ENCODE peak calls at places on chromosomes 6 and 20, in four cellular contexts. One of them, this sample, is unnamed. For H3K36me3, the result is how much of the 10 kb centered on the place peaks cover.

GRCh38 chr6:111803804-111804203 is 69.4 kb downstream of the FYN start:
- DNase-seq in H1: no peak
- DNase-seq in trophoblast cell: no peak
- DNase-seq in neuronal stem cell: no peak
- DNase-seq in this sample: peak

GRCh38 chr20:33685328-33686007 is 717 bp downstream of the E2F1 start:
- DNase-seq in trophoblast cell: no peak
- DNase-seq in neuronal stem cell: no peak
- DNase-seq in H1: peak
- DNase-seq in this sample: peak

GRCh38 chr6:158773581-158774449 is 45.4 kb downstream of the EZR start:
- DNase-seq in neuronal stem cell: no peak
- DNase-seq in trophoblast cell: no peak
- DNase-seq in H1: no peak
- DNase-seq in this sample: no peak

GRCh38 chr20:56391037-56391436 is 978 bp downstream of the AURKA start:
- DNase-seq in trophoblast cell: no peak
- DNase-seq in neuronal stem cell: no peak
- DNase-seq in H1: no peak
- DNase-seq in this sample: no peak

GRCh38 chr6:132798820-132799538 is 542 bp upstream of the SLC18B1 start:
- DNase-seq in neuronal stem cell: peak
- DNase-seq in H1: peak
- DNase-seq in trophoblast cell: peak
- DNase-seq in this sample: peak

GRCh38 chr6:12467706-12468670 is 177.8 kb downstream of the EDN1 start:
- DNase-seq in H1: no peak
- DNase-seq in neuronal stem cell: no peak
- DNase-seq in trophoblast cell: peak
- DNase-seq in this sample: no peak

GRCh38 chr20:16974855-16975162 is 226.7 kb downstream of the OTOR start:
- DNase-seq in H1: no peak
- DNase-seq in trophoblast cell: no peak
- DNase-seq in neuronal stem cell: no peak
- DNase-seq in this sample: no peak

GRCh38 chr20:90651-91050 is 3.2 kb downstream of the DEFB125 start:
- DNase-seq in neuronal stem cell: no peak
- DNase-seq in trophoblast cell: no peak
- DNase-seq in H1: no peak
- DNase-seq in this sample: no peak

GRCh38 chr6:23394699-23395098 is 731.3 kb upstream of the NRSN1 start:
- DNase-seq in H1: no peak
- DNase-seq in trophoblast cell: no peak
- DNase-seq in neuronal stem cell: no peak
- DNase-seq in this sample: no peak

GRCh38 chr6:105391705-105392104 is 11.2 kb downstream of the PREP start:
- DNase-seq in trophoblast cell: no peak
- DNase-seq in neuronal stem cell: no peak
- DNase-seq in H1: no peak
- DNase-seq in this sample: no peak

GRCh38 chr6:27986928-27987725 is 30.1 kb downstream of the OR2B6 start:
- DNase-seq in trophoblast cell: peak
- DNase-seq in H1: no peak
- DNase-seq in neuronal stem cell: no peak
- DNase-seq in this sample: no peak

GRCh38 chr6:125367036-125367782 is 65.4 kb upstream of the HDDC2 start:
- DNase-seq in H1: no peak
- DNase-seq in trophoblast cell: no peak
- DNase-seq in neuronal stem cell: no peak
- DNase-seq in this sample: no peak

GRCh38 chr20:13256606-13257005 is 35.5 kb downstream of the ISM1 start:
- DNase-seq in neuronal stem cell: no peak
- DNase-seq in H1: no peak
- DNase-seq in trophoblast cell: no peak
- DNase-seq in this sample: no peak

GRCh38 chr6:158417760-158418098 is 105.5 kb downstream of the TULP4 start:
- DNase-seq in trophoblast cell: no peak
- DNase-seq in H1: no peak
- DNase-seq in neuronal stem cell: no peak
- DNase-seq in this sample: peak

GRCh38 chr6:146985966-146986365 is 218.3 kb upstream of the STXBP5 start:
- DNase-seq in H1: no peak
- DNase-seq in neuronal stem cell: no peak
- DNase-seq in trophoblast cell: no peak
- DNase-seq in this sample: no peak

GRCh38 chr6:150156460-150156859 is 13.6 kb downstream of the PPP1R14C start:
- DNase-seq in H1: no peak
- DNase-seq in neuronal stem cell: no peak
- DNase-seq in trophoblast cell: no peak
- DNase-seq in this sample: no peak

GRCh38 chr6:113644861-113645575 is 212.1 kb upstream of the MARCKS start:
- DNase-seq in trophoblast cell: peak
- DNase-seq in neuronal stem cell: no peak
- DNase-seq in H1: no peak
- DNase-seq in this sample: peak

GRCh38 chr6:56193846-56194245 is 53.5 kb downstream of the COL21A1 start:
- DNase-seq in neuronal stem cell: no peak
- DNase-seq in trophoblast cell: peak
- DNase-seq in H1: no peak
- DNase-seq in this sample: peak

GRCh38 chr6:14734416-14735340 is 511.2 kb upstream of the JARID2 start:
- DNase-seq in trophoblast cell: peak
- DNase-seq in H1: no peak
- DNase-seq in neuronal stem cell: no peak
- DNase-seq in this sample: peak

GRCh38 chr6:125310994-125311649 is 9.4 kb upstream of the HDDC2 start:
- DNase-seq in trophoblast cell: peak
- DNase-seq in neuronal stem cell: peak
- DNase-seq in H1: no peak
- DNase-seq in this sample: peak

GRCh38 chr6:105522626-105523322 is 119.9 kb upstream of the PREP start:
- DNase-seq in H1: no peak
- DNase-seq in trophoblast cell: no peak
- DNase-seq in neuronal stem cell: no peak
- DNase-seq in this sample: peak

GRCh38 chr6:11276911-11277274 is 44.4 kb upstream of the NEDD9 start:
- DNase-seq in H1: no peak
- DNase-seq in neuronal stem cell: no peak
- DNase-seq in trophoblast cell: no peak
- DNase-seq in this sample: peak

GRCh38 chr6:145241039-145241438 is 494.3 kb downstream of the EPM2A start:
- DNase-seq in H1: no peak
- DNase-seq in trophoblast cell: no peak
- DNase-seq in neuronal stem cell: no peak
- DNase-seq in this sample: peak

GRCh38 chr6:34241351-34242215 is 4.9 kb downstream of the HMGA1 start:
- DNase-seq in neuronal stem cell: no peak
- DNase-seq in trophoblast cell: no peak
- DNase-seq in H1: no peak
- DNase-seq in this sample: no peak

GRCh38 chr6:136173519-136174507 is 76.3 kb downstream of the MTFR2 start:
- DNase-seq in trophoblast cell: peak
- DNase-seq in neuronal stem cell: no peak
- DNase-seq in H1: no peak
- DNase-seq in this sample: peak

GRCh38 chr20:3931664-3932063 is 42.5 kb downstream of the PANK2 start:
- DNase-seq in H1: no peak
- DNase-seq in neuronal stem cell: no peak
- DNase-seq in trophoblast cell: no peak
- DNase-seq in this sample: no peak

GRCh38 chr6:15391500-15391899 is 145.6 kb downstream of the JARID2 start:
- DNase-seq in trophoblast cell: no peak
- DNase-seq in neuronal stem cell: no peak
- DNase-seq in H1: no peak
- DNase-seq in this sample: no peak

GRCh38 chr6:131729550-131729949 is 18.7 kb upstream of the CTAGE9 start:
- DNase-seq in trophoblast cell: no peak
- DNase-seq in neuronal stem cell: no peak
- DNase-seq in H1: no peak
- DNase-seq in this sample: no peak

GRCh38 chr20:62805711-62806382 is 1.2 kb downstream of the OGFR start:
- DNase-seq in H1: no peak
- DNase-seq in trophoblast cell: no peak
- DNase-seq in neuronal stem cell: peak
- DNase-seq in this sample: peak

GRCh38 chr20:62805365-62805710 is 703 bp downstream of the OGFR start:
- DNase-seq in neuronal stem cell: no peak
- DNase-seq in H1: peak
- DNase-seq in trophoblast cell: peak
- DNase-seq in this sample: peak

GRCh38 chr20:62806383-62807050 is 1.9 kb downstream of the OGFR start:
- DNase-seq in trophoblast cell: no peak
- DNase-seq in neuronal stem cell: no peak
- DNase-seq in H1: no peak
- DNase-seq in this sample: no peak

GRCh38 chr20:62804021-62804631 is 509 bp upstream of the OGFR start:
- DNase-seq in trophoblast cell: no peak
- DNase-seq in neuronal stem cell: no peak
- DNase-seq in H1: no peak
- DNase-seq in this sample: no peak

GRCh38 chr20:62804632-62805364 is at the start of gene OGFR:
- DNase-seq in trophoblast cell: peak
- DNase-seq in H1: peak
- DNase-seq in neuronal stem cell: no peak
- DNase-seq in this sample: peak
- H3K36me3 ChIP-seq in trophoblast cell: under half
- H3K36me3 ChIP-seq in H1: under half
- H3K36me3 ChIP-seq in neuronal stem cell: under half
- H3K36me3 ChIP-seq in this sample: under half

DNA sequence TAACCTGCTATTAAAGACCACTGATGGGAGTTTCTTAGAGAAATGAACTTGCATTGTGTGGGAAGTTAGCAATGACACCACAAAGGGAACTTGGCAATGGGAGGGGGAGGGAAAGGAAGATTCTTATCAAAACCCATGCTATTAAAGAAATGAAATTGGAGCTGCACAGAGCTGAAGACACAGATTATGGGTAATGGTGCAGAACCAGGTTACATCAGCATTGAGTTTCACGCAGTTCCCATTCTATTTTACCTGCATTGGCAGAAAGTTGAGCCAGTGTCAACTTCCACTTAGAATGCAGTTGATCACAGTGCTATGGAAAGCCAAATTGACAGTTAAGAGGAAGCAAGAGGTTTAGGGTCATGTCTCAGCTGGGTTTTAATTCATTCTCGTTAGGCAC is 1091.8 kb upstream of the MAP3K7 start:
- DNase-seq in trophoblast cell: no peak
- DNase-seq in neuronal stem cell: no peak
- DNase-seq in H1: no peak
- DNase-seq in this sample: no peak
- H2BK12ac ChIP-seq in trophoblast cell: no peak
- H2BK12ac ChIP-seq in neuronal stem cell: no peak
- H2BK12ac ChIP-seq in H1: no peak
- H2BK12ac ChIP-seq in this sample: no peak

DNA sequence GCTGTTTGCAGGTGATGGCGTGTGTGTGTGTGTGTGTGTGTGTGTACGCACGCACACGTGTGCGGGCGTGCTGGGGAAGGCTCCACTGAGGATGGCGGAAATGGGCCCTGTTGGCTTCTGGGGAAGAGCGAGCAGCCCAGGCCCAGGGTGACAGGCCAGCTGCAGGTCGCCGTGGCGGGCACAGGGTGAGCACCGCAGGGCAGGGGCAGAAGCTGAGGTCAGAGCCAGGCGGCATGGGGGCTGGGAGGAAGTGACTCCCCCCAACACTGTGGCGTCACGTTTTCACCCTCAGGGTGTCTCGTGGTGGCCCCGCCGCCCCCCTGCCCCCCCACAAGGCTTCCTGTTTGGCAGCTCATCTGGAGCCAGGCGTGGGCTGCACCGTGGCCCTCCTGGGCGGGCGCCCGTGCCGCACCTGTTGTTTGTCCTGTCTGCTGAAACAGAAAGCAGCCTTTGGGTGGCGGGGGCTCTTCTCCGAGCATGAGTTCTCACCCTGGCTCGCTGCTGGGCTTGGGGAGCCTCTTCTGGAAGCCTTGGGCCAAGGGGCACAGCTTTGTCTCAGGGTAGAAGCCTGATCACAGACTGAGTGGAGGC is 7.1 kb downstream of the RBM38 start:
- DNase-seq in trophoblast cell: no peak
- DNase-seq in neuronal stem cell: no peak
- DNase-seq in H1: no peak
- DNase-seq in this sample: no peak
- H3K36me3 ChIP-seq in trophoblast cell: half or more
- H3K36me3 ChIP-seq in neuronal stem cell: half or more
- H3K36me3 ChIP-seq in H1: under half
- H3K36me3 ChIP-seq in this sample: half or more

GRCh38 chr20:19785173-19785799 is 27.2 kb downstream of the RIN2 start:
- DNase-seq in H1: no peak
- DNase-seq in trophoblast cell: peak
- DNase-seq in neuronal stem cell: no peak
- DNase-seq in this sample: peak

GRCh38 chr20:19786311-19786710 is 28.3 kb downstream of the RIN2 start:
- DNase-seq in neuronal stem cell: no peak
- DNase-seq in trophoblast cell: peak
- DNase-seq in H1: no peak
- DNase-seq in this sample: peak

GRCh38 chr20:19784511-19785172 is 26.6 kb downstream of the RIN2 start:
- DNase-seq in neuronal stem cell: peak
- DNase-seq in trophoblast cell: peak
- DNase-seq in H1: peak
- DNase-seq in this sample: peak

GRCh38 chr20:19787366-19787765 is 29.3 kb downstream of the RIN2 start:
- DNase-seq in trophoblast cell: no peak
- DNase-seq in H1: no peak
- DNase-seq in neuronal stem cell: no peak
- DNase-seq in this sample: no peak

GRCh38 chr20:19785886-19786285 is 27.8 kb downstream of the RIN2 start:
- DNase-seq in trophoblast cell: no peak
- DNase-seq in neuronal stem cell: no peak
- DNase-seq in H1: no peak
- DNase-seq in this sample: peak
- H2BK12ac ChIP-seq in trophoblast cell: peak
- H2BK12ac ChIP-seq in neuronal stem cell: no peak
- H2BK12ac ChIP-seq in H1: no peak
- H2BK12ac ChIP-seq in this sample: peak

GRCh38 chr6:155261146-155261900 is 2.5 kb upstream of the CLDN20 start:
- DNase-seq in neuronal stem cell: peak
- DNase-seq in trophoblast cell: no peak
- DNase-seq in H1: no peak
- DNase-seq in this sample: no peak
- H3K36me3 ChIP-seq in neuronal stem cell: half or more
- H3K36me3 ChIP-seq in trophoblast cell: under half
- H3K36me3 ChIP-seq in H1: under half
- H3K36me3 ChIP-seq in this sample: under half

GRCh38 chr6:74645108-74645849 is 560.6 kb downstream of the COL12A1 start:
- DNase-seq in neuronal stem cell: no peak
- DNase-seq in H1: no peak
- DNase-seq in trophoblast cell: no peak
- DNase-seq in this sample: no peak
- H2BK12ac ChIP-seq in neuronal stem cell: no peak
- H2BK12ac ChIP-seq in H1: peak
- H2BK12ac ChIP-seq in trophoblast cell: no peak
- H2BK12ac ChIP-seq in this sample: no peak

GRCh38 chr20:48995599-48995998 is 50.5 kb upstream of the CSE1L start:
- DNase-seq in H1: no peak
- DNase-seq in neuronal stem cell: no peak
- DNase-seq in trophoblast cell: no peak
- DNase-seq in this sample: no peak
- H3K36me3 ChIP-seq in H1: half or more
- H3K36me3 ChIP-seq in neuronal stem cell: half or more
- H3K36me3 ChIP-seq in trophoblast cell: under half
- H3K36me3 ChIP-seq in this sample: half or more

This sample was measured in mesenchymal stem cell.